ENCODE peak calls at places on chromosome 15, in six cellular contexts. W, Z, G, C, I and J are unnamed samples.

GRCh38 chr15:89389841-89390603 is 55.4 kb upstream of the POLG start:
- DNase-seq in C (no peak), Z (no peak), G (peak), I (no peak), W (no peak), J (no peak)

GRCh38 chr15:43105077-43105769 is 615 bp downstream of the UBR1 start:
- DNase-seq in Z (no peak), G (no peak), W (no peak), I (no peak), C (peak), J (peak)

GRCh38 chr15:79970921-79971434 is at the start of gene BCL2A1:
- DNase-seq in I (no peak), G (no peak), C (peak), Z (no peak), W (peak), J (no peak)

GRCh38 chr15:47422901-47423300 is 294.4 kb upstream of the SEMA6D start:
- DNase-seq in W (no peak), Z (no peak), G (no peak), C (peak), I (no peak), J (no peak)

GRCh38 chr15:99073008-99073714 is 31.7 kb upstream of the SYNM start:
- DNase-seq in Z (no peak), C (peak), G (no peak), W (no peak), I (no peak), J (no peak)

GRCh38 chr15:80241508-80241907 is 10.5 kb downstream of the CTXND1 start:
- DNase-seq in G (no peak), Z (no peak), C (no peak), W (no peak), I (no peak), J (no peak)

GRCh38 chr15:95799286-95800187 is 531.0 kb upstream of the NR2F2 start:
- DNase-seq in Z (no peak), W (no peak), G (peak), C (peak), I (no peak), J (no peak)

GRCh38 chr15:51162865-51163762 is 68.4 kb upstream of the TNFAIP8L3 start:
- DNase-seq in I (peak), G (no peak), C (peak), W (peak), Z (no peak), J (peak)

GRCh38 chr15:60358935-60359672 is 38.7 kb downstream of the ANXA2 start:
- DNase-seq in Z (no peak), W (no peak), C (peak), G (no peak), I (peak), J (no peak)

GRCh38 chr15:73504885-73505284 is 61.9 kb downstream of the REC114 start:
- DNase-seq in G (no peak), I (no peak), W (no peak), C (no peak), Z (no peak), J (no peak)

GRCh38 chr15:80710635-80711553 is 15.8 kb downstream of the ABHD17C start:
- DNase-seq in W (no peak), Z (no peak), G (no peak), C (peak), I (no peak), J (no peak)

GRCh38 chr15:46312133-46312740 is 677.4 kb downstream of the SQOR start:
- DNase-seq in C (peak), W (peak), Z (peak), I (peak), G (no peak), J (peak)

GRCh38 chr15:67296188-67296587 is 41.6 kb downstream of the IQCH start:
- DNase-seq in G (no peak), W (no peak), Z (no peak), I (no peak), C (peak), J (no peak)

GRCh38 chr15:98888839-98889479 is 118.6 kb downstream of the PGPEP1L start:
- DNase-seq in I (no peak), W (no peak), C (peak), G (peak), Z (no peak), J (no peak)

GRCh38 chr15:89143503-89144162 is 55.4 kb downstream of the ABHD2 start:
- DNase-seq in W (no peak), Z (no peak), C (peak), G (peak), I (peak), J (no peak)

GRCh38 chr15:32861741-32862140 is 143.9 kb downstream of the GREM1 start:
- DNase-seq in G (no peak), C (peak), W (no peak), Z (no peak), I (no peak), J (peak)

GRCh38 chr15:38017721-38018120 is 83.3 kb downstream of the TMCO5A start:
- DNase-seq in Z (no peak), I (no peak), W (no peak), G (no peak), C (no peak), J (no peak)

GRCh38 chr15:93428135-93428534 is 339.1 kb upstream of the RGMA start:
- DNase-seq in G (no peak), C (no peak), Z (no peak), I (no peak), W (no peak), J (no peak)

GRCh38 chr15:63970723-63971426 is 75.4 kb downstream of the DAPK2 start:
- DNase-seq in C (peak), G (no peak), Z (no peak), W (no peak), I (no peak), J (no peak)

GRCh38 chr15:36888018-36888992 is 212.0 kb downstream of the MEIS2 start:
- DNase-seq in G (no peak), Z (no peak), W (no peak), C (no peak), I (no peak), J (no peak)

GRCh38 chr15:101452572-101452971 is 36.9 kb downstream of the PCSK6 start:
- DNase-seq in Z (no peak), G (no peak), W (no peak), I (no peak), C (no peak), J (no peak)

GRCh38 chr15:67185621-67186225 is 68.7 kb downstream of the AAGAB start:
- DNase-seq in C (peak), I (no peak), W (no peak), G (no peak), Z (no peak), J (no peak)

GRCh38 chr15:61828008-61828407 is 232.2 kb downstream of the VPS13C start:
- DNase-seq in I (no peak), G (no peak), W (no peak), Z (no peak), C (no peak), J (no peak)

GRCh38 chr15:53307952-53308624 is 451.4 kb downstream of the WDR72 start:
- DNase-seq in C (no peak), Z (no peak), W (no peak), G (no peak), I (no peak), J (no peak)

GRCh38 chr15:48086582-48086981 is 34.2 kb upstream of the SLC24A5 start:
- DNase-seq in Z (peak), C (peak), W (no peak), G (no peak), I (no peak), J (no peak)

GRCh38 chr15:28897861-28898608 is 12.3 kb downstream of the APBA2 start:
- DNase-seq in W (no peak), G (no peak), C (no peak), Z (no peak), I (no peak), J (no peak)

GRCh38 chr15:51888593-51889195 is 59.2 kb downstream of the TMOD3 start:
- DNase-seq in G (no peak), I (no peak), Z (no peak), W (no peak), C (peak), J (no peak)

GRCh38 chr15:35321926-35322325 is 224.0 kb downstream of the DPH6 start:
- DNase-seq in I (no peak), G (no peak), W (no peak), Z (no peak), C (no peak), J (no peak)

GRCh38 chr15:60423540-60423939 is 25.8 kb upstream of the ANXA2 start:
- DNase-seq in W (no peak), Z (no peak), G (peak), I (no peak), C (peak), J (no peak)

GRCh38 chr15:99630607-99631131 is 64.9 kb downstream of the MEF2A start:
- DNase-seq in G (no peak), C (no peak), W (no peak), Z (no peak), I (no peak), J (no peak)